ENCODE peak calls at places on chromosomes 2 and 18, in nine cellular contexts. G, Q, J, P, N, V, U, R and C are unnamed samples. For H3K9me3, the result is how much of the 10 kb centered on the place peaks cover.

GRCh38 chr2:195407782-195408181 is 249.2 kb upstream of the SLC39A10 start:
- DNase-seq in G (no peak), Q (no peak), J (no peak), P (no peak), N (no peak), V (no peak), U (no peak), R (no peak), C (no peak)

GRCh38 chr2:159795781-159796667 is 2.0 kb downstream of the CD302 start:
- DNase-seq in G (no peak), Q (no peak), J (no peak), P (no peak), N (no peak), V (no peak), U (no peak), R (no peak), C (no peak)

GRCh38 chr2:164542584-164543021 is 78.7 kb downstream of the GRB14 start:
- DNase-seq in G (no peak), Q (no peak), J (no peak), P (no peak), N (no peak), V (no peak), U (no peak), R (no peak), C (no peak)

GRCh38 chr2:50791271-50791670 is 240.7 kb downstream of the NRXN1 start:
- DNase-seq in G (no peak), Q (no peak), J (no peak), P (no peak), N (no peak), V (no peak), U (no peak), R (no peak), C (no peak)

GRCh38 chr18:435940-436339 is 64.6 kb downstream of the COLEC12 start:
- DNase-seq in G (no peak), Q (no peak), J (no peak), P (no peak), N (no peak), V (no peak), U (no peak), R (no peak), C (no peak)

GRCh38 chr2:227703961-227704360 is 13.9 kb downstream of the SLC19A3 start:
- DNase-seq in G (no peak), Q (no peak), J (no peak), P (no peak), N (no peak), V (no peak), U (no peak), R (no peak), C (no peak)

GRCh38 chr2:190879474-190880373 is 897 bp upstream of the GLS start:
- DNase-seq in G (no peak), Q (no peak), J (no peak), P (peak), N (no peak), V (no peak), U (no peak), R (no peak), C (no peak)

GRCh38 chr2:107407974-107408373 is 418.7 kb upstream of the RGPD4 start:
- DNase-seq in G (no peak), Q (no peak), J (no peak), P (no peak), N (no peak), V (no peak), U (no peak), R (no peak), C (no peak)

GRCh38 chr2:198296665-198297308 is 492.4 kb downstream of the PLCL1 start:
- DNase-seq in G (peak), Q (no peak), J (peak), P (no peak), N (peak), V (no peak), U (peak), R (no peak), C (no peak)

GRCh38 chr2:235506291-235506996 is 12.6 kb downstream of the AGAP1 start:
- DNase-seq in G (no peak), Q (peak), J (no peak), P (no peak), N (no peak), V (no peak), U (peak), R (no peak), C (no peak)

GRCh38 chr18:33755918-33756590 is 178.0 kb downstream of the ASXL3 start:
- DNase-seq in G (no peak), Q (no peak), J (no peak), P (no peak), N (no peak), V (peak), U (peak), R (no peak), C (no peak)

GRCh38 chr18:48007955-48008701 is 77.7 kb upstream of the SMAD2 start:
- DNase-seq in G (peak), Q (peak), J (peak), P (peak), N (peak), V (peak), U (peak), R (no peak), C (peak)

GRCh38 chr2:107235491-107236254 is 349.7 kb upstream of the ST6GAL2 start:
- DNase-seq in G (no peak), Q (no peak), J (no peak), P (no peak), N (no peak), V (no peak), U (no peak), R (no peak), C (peak)

GRCh38 chr2:135694711-135695110 is 46.9 kb upstream of the UBXN4 start:
- DNase-seq in G (no peak), Q (no peak), J (no peak), P (no peak), N (no peak), V (no peak), U (no peak), R (no peak), C (no peak)

GRCh38 chr18:63192171-63192884 is 127.2 kb downstream of the BCL2 start:
- DNase-seq in G (no peak), Q (no peak), J (no peak), P (no peak), N (no peak), V (no peak), U (no peak), R (no peak), C (no peak)

GRCh38 chr18:79457239-79457638 is 61.5 kb downstream of the NFATC1 start:
- DNase-seq in G (no peak), Q (no peak), J (no peak), P (no peak), N (no peak), V (no peak), U (no peak), R (no peak), C (no peak)

GRCh38 chr18:79457652-79458051 is 61.9 kb downstream of the NFATC1 start:
- DNase-seq in G (no peak), Q (no peak), J (no peak), P (no peak), N (no peak), V (no peak), U (no peak), R (no peak), C (no peak)

GRCh38 chr18:79458917-79459803 is 63.4 kb downstream of the NFATC1 start:
- DNase-seq in G (no peak), Q (no peak), J (no peak), P (no peak), N (no peak), V (no peak), U (no peak), R (no peak), C (no peak)

GRCh38 chr18:79459946-79460345 is 64.2 kb downstream of the NFATC1 start:
- DNase-seq in G (no peak), Q (no peak), J (no peak), P (no peak), N (no peak), V (no peak), U (no peak), R (no peak), C (no peak)

GRCh38 chr18:79458131-79458838 is 62.6 kb downstream of the NFATC1 start:
- DNase-seq in G (no peak), Q (no peak), J (peak), P (no peak), N (no peak), V (peak), U (peak), R (no peak), C (no peak)
- TF ChIP-seq POLR2A in G (no peak), Q (no peak), J (no peak), P (no peak), N (no peak), V (no peak), U (no peak), R (no peak), C (no peak)

GRCh38 chr2:207122914-207123744 is 42.6 kb downstream of the KLF7 start:
- DNase-seq in G (no peak), Q (no peak), J (no peak), P (no peak), N (no peak), V (no peak), U (no peak), R (no peak), C (no peak)

GRCh38 chr2:207126724-207127314 is 38.9 kb downstream of the KLF7 start:
- DNase-seq in G (no peak), Q (no peak), J (no peak), P (no peak), N (no peak), V (no peak), U (no peak), R (no peak), C (no peak)

GRCh38 chr2:207119048-207119447 is 46.7 kb downstream of the KLF7 start:
- DNase-seq in G (no peak), Q (no peak), J (no peak), P (no peak), N (no peak), V (no peak), U (no peak), R (no peak), C (no peak)

GRCh38 chr2:207121784-207122183 is 44.0 kb downstream of the KLF7 start:
- DNase-seq in G (no peak), Q (no peak), J (no peak), P (no peak), N (no peak), V (no peak), U (no peak), R (no peak), C (no peak)

GRCh38 chr2:207123776-207124391 is 41.9 kb downstream of the KLF7 start:
- DNase-seq in G (no peak), Q (no peak), J (no peak), P (no peak), N (no peak), V (no peak), U (no peak), R (no peak), C (no peak)
- H3K27ac ChIP-seq in G (no peak), Q (no peak), J (no peak), P (no peak), N (no peak), V (peak), U (no peak), R (no peak), C (no peak)

GRCh38 chr2:13284688-13285087 is 568.0 kb downstream of the TRIB2 start:
- DNase-seq in G (no peak), Q (no peak), J (no peak), P (no peak), N (no peak), V (no peak), U (no peak), R (no peak), C (no peak)
- H3K9me3 ChIP-seq in G (under half), Q (under half), J (under half), P (under half), N (under half), V (under half), U (under half), R (under half), C (under half)

GRCh38 chr18:2655153-2655953 is at the start of gene SMCHD1:
- DNase-seq in G (peak), Q (peak), J (peak), P (peak), N (peak), V (peak), U (peak), R (no peak), C (peak)
- TF ChIP-seq POLR2A in G (peak), Q (no peak), J (peak), P (peak), N (peak), V (peak), U (peak), R (peak), C (peak)

DNA sequence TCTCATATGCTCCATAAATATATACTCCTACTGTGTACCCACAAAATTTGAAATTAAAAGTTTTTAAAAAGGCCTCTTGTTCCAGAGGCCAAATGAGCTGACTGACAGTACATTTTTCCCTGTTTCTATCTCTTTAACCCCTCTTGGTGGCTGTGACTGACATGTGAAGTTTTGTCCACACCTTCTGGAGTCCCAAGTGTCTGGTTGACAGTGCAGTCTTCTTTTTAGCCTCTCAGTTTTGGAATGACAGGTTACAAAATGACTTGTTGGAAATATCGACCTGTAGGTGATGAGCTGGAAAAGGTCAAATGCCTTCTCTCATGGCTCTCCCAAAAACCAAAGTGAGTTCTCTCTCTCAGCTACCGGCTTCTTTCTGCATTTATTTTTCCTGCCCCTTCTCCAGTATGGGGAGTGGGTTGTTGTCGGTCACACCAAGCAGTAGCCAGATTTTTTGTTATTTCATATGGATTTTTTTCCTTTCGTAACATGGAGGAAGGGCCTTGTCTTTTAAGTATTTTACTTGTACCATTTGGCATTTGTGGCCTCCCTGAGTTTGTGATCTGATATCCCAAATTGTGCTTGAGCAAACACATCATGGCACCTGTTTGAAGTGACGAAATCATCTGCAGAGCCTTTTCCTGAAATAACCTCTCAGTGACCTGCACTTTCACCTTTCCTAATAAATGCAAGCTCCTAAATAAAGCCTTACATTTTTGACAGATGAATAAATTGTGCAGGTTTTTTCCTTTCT is 143.9 kb downstream of the ESCO1 start:
- DNase-seq in G (no peak), Q (no peak), J (no peak), P (no peak), N (no peak), V (no peak), U (no peak), R (no peak), C (no peak)
- H3K27ac ChIP-seq in G (no peak), Q (no peak), J (no peak), P (no peak), N (no peak), V (peak), U (no peak), R (no peak), C (peak)

GRCh38 chr2:63283273-63283672 is 232.6 kb downstream of the OTX1 start:
- DNase-seq in G (peak), Q (no peak), J (no peak), P (no peak), N (no peak), V (no peak), U (no peak), R (no peak), C (no peak)

DNA sequence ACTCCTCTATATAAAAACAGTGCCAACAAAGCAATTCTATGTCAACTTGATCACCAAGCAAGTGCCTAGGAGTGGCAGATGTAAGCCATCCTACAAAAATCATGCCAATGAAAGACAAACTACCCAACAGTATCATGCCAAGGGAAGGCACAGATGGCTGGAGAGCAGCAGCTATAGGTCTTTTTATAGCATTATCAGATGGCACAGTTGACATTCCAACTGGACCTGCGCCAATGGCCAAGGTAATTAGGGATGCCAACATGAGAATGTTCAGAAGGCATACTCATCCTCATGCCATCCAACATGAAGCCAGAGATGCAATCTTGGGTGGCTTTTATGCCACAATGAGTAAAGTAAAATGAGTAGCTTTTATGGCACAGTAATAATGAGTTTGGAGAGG is 237.3 kb downstream of the OTX1 start:
- DNase-seq in G (no peak), Q (no peak), J (no peak), P (no peak), N (no peak), V (no peak), U (no peak), R (no peak), C (no peak)
- H3K9me3 ChIP-seq in G (under half), Q (under half), J (under half), P (under half), N (under half), V (under half), U (under half), R (under half), C (under half)

GRCh38 chr2:174787485-174788205 is 23.4 kb upstream of the CHRNA1 start:
- DNase-seq in G (no peak), Q (no peak), J (no peak), P (no peak), N (no peak), V (no peak), U (no peak), R (no peak), C (no peak)
- TF ChIP-seq POLR2A in G (no peak), Q (no peak), J (no peak), P (no peak), N (no peak), V (no peak), U (no peak), R (no peak), C (no peak)

GRCh38 chr2:218294430-218294999 is 2.2 kb upstream of the TMBIM1 start:
- DNase-seq in G (no peak), Q (no peak), J (no peak), P (no peak), N (no peak), V (no peak), U (no peak), R (no peak), C (no peak)
- H3K27ac ChIP-seq in G (peak), Q (peak), J (no peak), P (peak), N (peak), V (no peak), U (peak), R (no peak), C (peak)

GRCh38 chr2:95220449-95220848 is 13.1 kb downstream of the ZNF892 start:
- DNase-seq in G (no peak), Q (no peak), J (no peak), P (no peak), N (no peak), V (no peak), U (no peak), R (no peak), C (no peak)
- H3K9me3 ChIP-seq in G (under half), Q (half or more), J (under half), P (half or more), N (half or more), V (half or more), U (half or more), R (under half), C (under half)

DNA sequence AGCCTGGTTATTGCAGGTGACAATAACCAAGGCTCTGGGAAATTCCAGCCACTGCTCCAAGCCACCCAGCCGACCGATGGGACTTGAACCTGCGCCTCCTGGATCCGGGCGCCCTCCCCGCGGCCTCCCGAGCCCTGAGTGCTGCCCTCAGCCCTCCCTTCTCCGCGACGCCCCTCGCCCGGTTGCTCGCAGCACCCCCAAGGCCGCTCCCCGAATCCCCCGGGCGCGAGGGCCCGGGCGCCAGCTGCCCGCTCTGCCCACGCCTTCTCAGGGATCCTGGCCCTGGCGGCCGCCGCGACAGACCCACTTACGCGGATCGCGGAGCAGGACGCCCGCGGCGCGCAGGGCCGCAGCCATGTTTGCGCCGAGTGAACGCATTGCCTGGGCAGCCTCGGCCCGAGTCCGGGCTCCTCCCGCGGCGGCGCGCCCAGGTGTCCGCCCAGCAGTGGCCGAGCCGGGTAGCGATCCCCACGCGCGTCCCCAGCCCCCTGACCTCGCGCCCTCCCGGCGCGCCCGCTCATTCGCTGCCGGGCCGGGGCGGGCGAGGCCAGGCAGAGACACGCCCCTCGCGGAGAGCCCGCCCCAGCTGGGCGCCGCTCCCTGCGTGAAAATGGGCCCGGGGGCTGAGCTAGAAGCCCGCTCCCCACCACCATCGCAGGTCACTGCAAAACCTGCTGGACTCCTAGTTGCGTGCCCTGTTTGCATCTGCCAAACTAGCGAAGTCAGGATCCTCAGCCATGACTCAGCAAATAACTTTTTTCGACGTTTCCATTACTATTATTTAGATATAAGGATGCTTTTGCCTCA is at the start of gene FECH:
- DNase-seq in G (peak), Q (peak), J (peak), P (peak), N (peak), V (peak), U (peak), R (no peak), C (peak)
- TF ChIP-seq POLR2A in G (peak), Q (no peak), J (peak), P (peak), N (peak), V (peak), U (peak), R (peak), C (peak)